ENCODE peak calls at places on chromosomes 16 and 17, in five cellular contexts. B, V, W, S and J are unnamed samples.

GRCh38 chr17:82463391-82463790 is 4.8 kb downstream of the NARF start:
- DNase-seq in S (no peak), V (no peak), B (no peak), W (no peak), J (no peak)

GRCh38 chr17:29394761-29395160 is 4.6 kb downstream of the TAOK1 start:
- DNase-seq in W (no peak), V (no peak), S (no peak), B (no peak), J (no peak)

GRCh38 chr17:35723735-35724134 is 7.7 kb upstream of the RASL10B start:
- DNase-seq in V (no peak), W (no peak), B (no peak), S (no peak), J (no peak)

GRCh38 chr16:30912794-30913412 is 10.5 kb upstream of the FBXL19 start:
- DNase-seq in V (no peak), W (no peak), B (no peak), S (no peak), J (no peak)

GRCh38 chr17:14428640-14429029 is 127.8 kb downstream of the HS3ST3B1 start:
- DNase-seq in B (no peak), V (peak; percentile 83), W (no peak), S (no peak), J (no peak)

GRCh38 chr16:77496934-77497333 is 62.1 kb upstream of the ADAMTS18 start:
- DNase-seq in W (no peak), V (no peak), B (no peak), S (no peak), J (no peak)

GRCh38 chr17:41974031-41974430 is 7.4 kb downstream of the CNP start:
- DNase-seq in W (no peak), B (no peak), S (no peak), V (no peak), J (no peak)

GRCh38 chr17:7820231-7820630 is 13.8 kb upstream of the KDM6B start:
- DNase-seq in V (no peak), B (no peak), W (no peak), S (no peak), J (no peak)

GRCh38 chr17:82613283-82614094 is 34.8 kb downstream of the WDR45B start:
- DNase-seq in W (no peak), B (no peak), S (no peak), V (no peak), J (no peak)

GRCh38 chr17:39365872-39366271 is 35.6 kb downstream of the FBXL20 start:
- DNase-seq in V (no peak), S (no peak), B (no peak), W (no peak), J (no peak)

GRCh38 chr17:10216213-10216982 is 18.0 kb upstream of the GAS7 start:
- DNase-seq in V (no peak), B (no peak), W (no peak), S (no peak), J (no peak)

GRCh38 chr17:69326302-69327059 is 452 bp downstream of the ABCA5 start:
- DNase-seq in B (peak; percentile 6), S (peak; percentile 7), W (peak; percentile 45), V (peak; percentile 20), J (peak; percentile 1)

GRCh38 chr17:78294776-78295175 is 63.3 kb downstream of the TMEM235 start:
- DNase-seq in V (no peak), W (peak; percentile 72), S (no peak), B (peak; percentile 32), J (no peak)

GRCh38 chr16:1265826-1266225 is 10.0 kb downstream of the TPSD1 start:
- DNase-seq in V (no peak), B (no peak), W (no peak), S (no peak), J (no peak)

GRCh38 chr17:35479271-35479670 is 30.7 kb upstream of the SLFN13 start:
- DNase-seq in S (no peak), B (no peak), W (no peak), V (no peak), J (no peak)